ENCODE peak calls at places on chromosome 19, in five cellular contexts. Y is NCI-H748 treated with DMSO at 0.1 percent for 48 hours; F is stimulated activated CD4-positive, alpha-beta T cell treated with anti-CD3 and anti-CD28 coated beads, Interleukin-2, amount 100 ng/mL, for 48 hours; K is progenitor cell of endocrine pancreas; C is kidney epithelial cell. W is an unnamed sample.

GRCh38 chr19:30551271-30551670 is 179.1 kb downstream of the ZNF536 start:
- DNase-seq in Y (no peak), F (no peak), K (no peak), C (no peak), W (no peak)

GRCh38 chr19:49939721-49940481 is 10.6 kb upstream of the NUP62 start:
- DNase-seq in Y (no peak), F (no peak), K (no peak), C (no peak), W (peak)

GRCh38 chr19:48635263-48635965 is 1.8 kb downstream of the DBP start:
- DNase-seq in Y (peak), F (peak), K (no peak), C (no peak), W (peak)

GRCh38 chr19:36120984-36121358 is 5.7 kb downstream of the TBCB start:
- DNase-seq in Y (no peak), F (no peak), K (no peak), C (no peak), W (no peak)

GRCh38 chr19:44890366-44891015 is 563 bp upstream of the TOMM40 start:
- DNase-seq in Y (peak), F (no peak), K (peak), C (peak), W (no peak)

GRCh38 chr19:47626238-47626637 is 17.3 kb downstream of the BICRA start:
- DNase-seq in Y (no peak), F (no peak), K (no peak), C (no peak), W (no peak)

GRCh38 chr19:42132030-42132628 is at the start of gene POU2F2:
- DNase-seq in Y (no peak), F (peak), K (no peak), C (no peak), W (peak)

GRCh38 chr19:10532457-10532856 is 11.2 kb upstream of the ATG4D start:
- DNase-seq in Y (no peak), F (no peak), K (no peak), C (no peak), W (no peak)

GRCh38 chr19:44943801-44944249 is 1.8 kb downstream of the APOC4 start:
- DNase-seq in Y (no peak), F (no peak), K (no peak), C (no peak), W (peak)

GRCh38 chr19:12757544-12758274 is 6.1 kb downstream of the BEST2 start:
- DNase-seq in Y (peak), F (peak), K (peak), C (no peak), W (peak)

GRCh38 chr19:19224852-19225494 is 13.2 kb downstream of the NCAN start:
- DNase-seq in Y (peak), F (peak), K (peak), C (no peak), W (peak)

GRCh38 chr19:39130337-39131254 is 5.0 kb downstream of the PAK4 start:
- DNase-seq in Y (no peak), F (no peak), K (no peak), C (no peak), W (no peak)

GRCh38 chr19:4233282-4233853 is 4.0 kb downstream of the EBI3 start:
- DNase-seq in Y (peak), F (peak), K (peak), C (no peak), W (peak)

GRCh38 chr19:6693681-6694080 is 23.7 kb upstream of the TNFSF14 start:
- DNase-seq in Y (no peak), F (no peak), K (no peak), C (no peak), W (no peak)

GRCh38 chr19:50836543-50837195 is 3.3 kb upstream of the KLK15 start:
- DNase-seq in Y (no peak), F (no peak), K (no peak), C (no peak), W (no peak)

GRCh38 chr19:40147693-40148347 is 43.4 kb upstream of the MAP3K10 start:
- DNase-seq in Y (no peak), F (no peak), K (no peak), C (peak), W (no peak)

GRCh38 chr19:21877976-21878375 is 42.0 kb upstream of the ZNF43 start:
- DNase-seq in Y (no peak), F (no peak), K (no peak), C (no peak), W (no peak)

GRCh38 chr19:54192972-54193371 is 1.9 kb downstream of the TSEN34 start:
- DNase-seq in Y (no peak), F (no peak), K (no peak), C (no peak), W (no peak)